ENCODE peak calls at places on chromosomes 2 and 18, in five cellular contexts. E is body of pancreas, D is H9, T is GM06990, K is GM13977. N is an unnamed sample.

GRCh38 chr18:63974991-63975390 is 5.1 kb downstream of the SERPINB8 start:
- DNase-seq in E (no peak), D (no peak), T (no peak), K (no peak), N (no peak)

GRCh38 chr2:241598487-241598886 is 38.5 kb downstream of the THAP4 start:
- DNase-seq in E (peak), D (no peak), T (no peak), K (no peak), N (no peak)

GRCh38 chr2:158724803-158725271 is 70.3 kb upstream of the DAPL1 start:
- DNase-seq in E (peak), D (no peak), T (no peak), K (no peak), N (no peak)

GRCh38 chr2:126787278-126787677 is 111.4 kb upstream of the TEX51 start:
- DNase-seq in E (no peak), D (no peak), T (no peak), K (no peak), N (no peak)

GRCh38 chr2:43082111-43082877 is 144.1 kb downstream of the ZFP36L2 start:
- DNase-seq in E (no peak), D (no peak), T (no peak), K (no peak), N (no peak)

GRCh38 chr2:15748736-15749323 is 157.2 kb downstream of the DDX1 start:
- DNase-seq in E (peak), D (peak), T (no peak), K (peak), N (peak)

GRCh38 chr2:144099746-144100438 is 420.0 kb downstream of the ZEB2 start:
- DNase-seq in E (no peak), D (no peak), T (no peak), K (no peak), N (peak)

GRCh38 chr2:84963692-84964405 is 7.1 kb upstream of the KCMF1 start:
- DNase-seq in E (peak), D (no peak), T (no peak), K (no peak), N (no peak)

GRCh38 chr2:66573412-66573811 is 138.5 kb downstream of the MEIS1 start:
- DNase-seq in E (peak), D (peak), T (no peak), K (no peak), N (no peak)

GRCh38 chr2:235860846-235861245 is 307.3 kb downstream of the GBX2 start:
- DNase-seq in E (no peak), D (no peak), T (no peak), K (no peak), N (no peak)

GRCh38 chr18:35378206-35378795 is 1.2 kb upstream of the ZNF396 start:
- DNase-seq in E (no peak), D (no peak), T (no peak), K (no peak), N (no peak)

GRCh38 chr18:21183670-21184069 is 58.4 kb upstream of the GREB1L start:
- DNase-seq in E (no peak), D (no peak), T (no peak), K (no peak), N (no peak)

GRCh38 chr2:106127282-106127771 is 66.8 kb downstream of the UXS1 start:
- DNase-seq in E (no peak), D (no peak), T (no peak), K (no peak), N (no peak)

GRCh38 chr2:129930451-129930850 is 49.0 kb upstream of the RAB6C start:
- DNase-seq in E (no peak), D (no peak), T (no peak), K (no peak), N (no peak)

GRCh38 chr18:57959278-57959677 is 84.7 kb upstream of the NEDD4L start:
- DNase-seq in E (peak), D (peak), T (no peak), K (peak), N (peak)

GRCh38 chr18:59140287-59140885 is 702 bp downstream of the SEC11C start:
- DNase-seq in E (peak), D (peak), T (no peak), K (no peak), N (no peak)

GRCh38 chr2:105646423-105647076 is 98.2 kb upstream of the NCK2 start:
- DNase-seq in E (peak), D (no peak), T (no peak), K (no peak), N (no peak)

GRCh38 chr2:112679484-112679883 is 33.7 kb downstream of the SLC20A1 start:
- DNase-seq in E (no peak), D (no peak), T (no peak), K (no peak), N (no peak)

GRCh38 chr2:121529439-121530209 is 1.1 kb upstream of the RNU4ATAC start:
- DNase-seq in E (peak), D (peak), T (no peak), K (peak), N (peak)

GRCh38 chr2:216553841-216554240 is 55.2 kb downstream of the RPL37A start:
- DNase-seq in E (no peak), D (no peak), T (no peak), K (no peak), N (no peak)

GRCh38 chr2:184114439-184114838 is 483.9 kb upstream of the ZNF804A start:
- DNase-seq in E (no peak), D (no peak), T (no peak), K (no peak), N (no peak)

GRCh38 chr2:17271401-17271800 is 246.8 kb downstream of the RAD51AP2 start:
- DNase-seq in E (no peak), D (no peak), T (no peak), K (no peak), N (no peak)

GRCh38 chr2:128781888-128782385 is 463.3 kb upstream of the HS6ST1 start:
- DNase-seq in E (no peak), D (peak), T (no peak), K (no peak), N (no peak)

GRCh38 chr2:204180671-204181070 is 244.1 kb downstream of the ICOS start:
- DNase-seq in E (no peak), D (no peak), T (no peak), K (no peak), N (no peak)

GRCh38 chr2:120587326-120587996 is 148.2 kb upstream of the GLI2 start:
- DNase-seq in E (no peak), D (peak), T (no peak), K (no peak), N (no peak)

GRCh38 chr2:150570712-150571111 is 83.2 kb upstream of the RND3 start:
- DNase-seq in E (no peak), D (no peak), T (no peak), K (no peak), N (no peak)

GRCh38 chr2:220165401-220165800 is 538.0 kb downstream of the SLC4A3 start:
- DNase-seq in E (peak), D (peak), T (no peak), K (no peak), N (no peak)

GRCh38 chr2:66301073-66301766 is 133.7 kb upstream of the MEIS1 start:
- DNase-seq in E (no peak), D (no peak), T (no peak), K (no peak), N (no peak)

GRCh38 chr2:60337142-60337497 is 216.3 kb downstream of the BCL11A start:
- DNase-seq in E (peak), D (peak), T (no peak), K (no peak), N (no peak)

GRCh38 chr2:202032841-202033316 is 776 bp upstream of the FZD7 start:
- DNase-seq in E (peak), D (peak), T (no peak), K (peak), N (peak)

GRCh38 chr18:8480506-8481328 is 128.5 kb upstream of the RAB12 start:
- DNase-seq in E (peak), D (peak), T (no peak), K (no peak), N (no peak)

GRCh38 chr2:195613922-195614321 is 43.1 kb upstream of the SLC39A10 start:
- DNase-seq in E (no peak), D (no peak), T (no peak), K (no peak), N (no peak)

GRCh38 chr2:82259551-82259950 is 1955.0 kb upstream of the LRRTM1 start:
- DNase-seq in E (no peak), D (no peak), T (no peak), K (no peak), N (no peak)

GRCh38 chr2:11692966-11693521 is 23.0 kb upstream of the NTSR2 start:
- DNase-seq in E (peak), D (peak), T (no peak), K (peak), N (peak)

GRCh38 chr18:46481048-46481846 is 175.8 kb downstream of the LOXHD1 start:
- DNase-seq in E (peak), D (peak), T (no peak), K (peak), N (peak)

GRCh38 chr2:96764253-96764637 is 3.5 kb downstream of the CNNM4 start:
- DNase-seq in E (peak), D (no peak), T (no peak), K (no peak), N (no peak)

GRCh38 chr2:42973771-42974170 is 181.4 kb upstream of the HAAO start:
- DNase-seq in E (no peak), D (no peak), T (no peak), K (no peak), N (no peak)

GRCh38 chr2:25822190-25823117 is 55.8 kb downstream of the ASXL2 start:
- DNase-seq in E (peak), D (peak), T (peak), K (peak), N (peak)

GRCh38 chr18:21599585-21600525 is 649 bp downstream of the ESCO1 start:
- DNase-seq in E (peak), D (peak), T (peak), K (peak), N (peak)

DNA sequence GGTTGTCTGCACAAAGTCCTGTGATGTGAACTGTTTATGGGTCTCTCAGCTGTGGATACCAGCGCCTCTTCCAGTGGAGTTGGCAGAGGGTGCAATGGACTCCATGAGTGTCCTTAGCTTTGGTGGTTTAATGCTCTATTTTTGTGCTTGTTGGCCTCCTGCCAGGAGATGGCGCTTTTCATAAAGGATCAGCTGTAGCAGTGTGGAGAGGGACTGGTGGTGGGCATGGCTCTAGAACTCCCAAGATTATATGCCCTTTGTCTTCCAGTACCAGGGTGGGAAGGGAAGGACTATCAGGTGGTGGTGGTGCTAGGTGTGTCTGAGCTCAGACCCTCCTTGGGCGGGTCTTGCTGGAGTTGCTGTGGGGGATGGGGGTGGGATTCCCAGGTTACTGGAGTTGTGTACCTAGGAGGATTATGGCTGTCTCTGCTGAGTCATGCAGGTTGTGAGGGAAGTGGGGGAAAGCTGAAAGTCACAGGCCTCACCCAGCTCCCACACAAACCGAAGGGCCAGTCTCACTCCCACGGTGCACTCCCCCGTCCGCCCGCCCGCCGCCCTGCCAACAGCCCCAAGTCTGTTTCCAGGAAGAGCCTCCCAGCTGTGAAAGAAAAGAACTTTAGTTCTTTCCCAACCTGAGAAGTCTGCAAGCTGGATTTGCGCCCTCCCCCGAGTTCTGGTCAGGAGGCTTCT is 108.1 kb downstream of the MARCO start:
- DNase-seq in E (no peak), D (peak), T (no peak), K (no peak), N (no peak)
- TF ChIP-seq CTCF in E (no peak), D (peak), T (peak), K (peak), N (no peak)

DNA sequence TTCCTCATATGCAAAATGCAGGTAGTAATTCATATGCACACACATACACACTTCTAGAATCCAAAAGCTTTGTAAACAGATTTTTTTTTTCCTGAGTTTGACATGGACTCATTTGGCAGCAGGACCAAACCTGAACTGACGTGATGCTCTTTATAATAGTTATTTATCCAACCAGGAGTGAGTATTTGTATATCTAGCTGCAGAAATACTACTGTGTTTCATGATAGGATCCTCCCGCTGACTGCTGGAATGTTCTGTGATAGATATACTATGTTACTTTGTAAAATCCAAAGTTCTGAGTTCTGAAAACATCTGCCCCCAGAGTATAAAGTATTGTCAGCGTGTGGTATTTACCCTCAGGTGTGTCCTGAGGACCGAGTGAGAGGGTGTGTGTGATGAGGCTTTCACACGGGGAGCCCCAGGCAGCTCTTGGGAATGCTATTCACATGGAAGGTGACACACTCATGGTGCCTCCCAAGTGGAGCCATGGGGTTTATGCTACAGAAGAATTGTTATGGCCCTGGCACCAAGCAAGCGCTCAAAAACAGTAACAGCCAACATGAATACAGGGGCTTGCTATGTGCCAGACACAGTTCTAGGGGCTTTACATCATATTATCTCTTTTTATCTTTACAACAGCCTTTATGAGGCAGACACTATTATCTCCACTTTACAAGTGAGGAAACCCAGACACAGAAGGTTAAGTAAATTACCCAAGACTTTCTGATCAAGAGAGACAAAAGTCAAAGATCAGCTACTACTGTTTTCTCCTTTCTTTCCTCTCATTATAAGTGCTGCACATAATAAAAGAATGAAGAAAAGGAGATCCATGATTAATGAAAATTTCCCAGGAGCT is 16.7 kb upstream of the TXNDC2 start:
- DNase-seq in E (no peak), D (no peak), T (no peak), K (no peak), N (no peak)
- TF ChIP-seq CTCF in E (no peak), D (no peak), T (no peak), K (no peak), N (no peak)

GRCh38 chr18:52339891-52340371 is at the start of gene DCC:
- DNase-seq in E (peak), D (peak), T (peak), K (peak), N (no peak)

GRCh38 chr18:52343731-52344340 is 3.8 kb downstream of the DCC start:
- DNase-seq in E (no peak), D (no peak), T (no peak), K (no peak), N (no peak)

GRCh38 chr18:52343138-52343537 is 3.1 kb downstream of the DCC start:
- DNase-seq in E (no peak), D (no peak), T (no peak), K (peak), N (no peak)

GRCh38 chr18:52340466-52341378 is 725 bp downstream of the DCC start:
- DNase-seq in E (no peak), D (no peak), T (no peak), K (no peak), N (no peak)

GRCh38 chr18:52341617-52342381 is 1.8 kb downstream of the DCC start:
- DNase-seq in E (no peak), D (peak), T (peak), K (no peak), N (no peak)
- TF ChIP-seq CTCF in E (no peak), D (no peak), T (no peak), K (no peak), N (no peak)

GRCh38 chr2:170394988-170395387 is 217.0 kb downstream of the MYO3B start:
- DNase-seq in E (no peak), D (no peak), T (no peak), K (no peak), N (no peak)
- TF ChIP-seq CTCF in E (no peak), D (peak), T (peak), K (no peak), N (no peak)

DNA sequence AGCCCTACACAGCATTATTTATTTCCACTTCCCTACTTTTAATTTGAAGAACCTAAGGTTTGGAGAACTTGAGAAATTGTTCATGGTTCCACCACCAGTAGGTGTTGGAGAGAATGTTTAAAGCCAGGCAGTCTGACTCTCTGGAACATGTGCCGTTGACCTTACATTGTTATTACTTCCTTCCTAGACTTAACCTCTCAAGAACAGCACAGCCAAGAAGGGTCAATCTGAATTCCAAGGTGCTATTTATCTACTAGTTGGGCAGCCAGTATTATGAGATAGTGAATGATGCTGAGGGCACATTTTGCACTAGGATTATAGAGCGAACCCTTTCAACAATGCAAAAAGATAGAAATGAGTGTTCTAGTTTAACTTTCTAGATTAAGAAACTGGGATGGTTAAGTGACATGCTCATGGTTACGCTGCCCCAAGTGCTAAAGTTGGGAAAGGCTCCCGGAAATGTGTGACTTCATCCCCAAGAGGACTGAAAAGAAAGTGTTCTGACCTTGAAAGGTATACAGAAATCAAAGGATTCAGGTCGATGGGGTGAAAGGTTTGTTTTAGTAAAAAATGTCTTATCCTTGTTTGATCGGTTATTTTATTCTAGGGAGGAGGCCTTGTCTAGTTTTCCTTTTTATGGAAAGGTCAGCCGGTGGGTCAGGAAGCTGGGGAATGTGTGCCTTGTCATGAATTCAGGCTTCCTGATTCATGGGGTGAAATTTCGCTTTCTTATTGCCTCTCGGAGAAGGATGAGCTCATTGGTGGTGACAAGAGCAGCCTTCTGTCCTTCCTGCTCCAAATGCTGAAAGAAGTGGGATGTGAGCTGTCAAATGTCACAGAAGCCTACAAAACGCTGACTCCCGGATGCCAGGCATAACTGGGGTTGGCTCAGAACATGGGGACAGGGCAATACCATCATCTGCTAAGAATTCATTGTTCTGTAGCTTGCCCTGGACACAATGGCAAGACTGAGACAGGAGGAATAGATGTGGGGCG is 55.5 kb upstream of the FAM136A start:
- DNase-seq in E (no peak), D (no peak), T (no peak), K (no peak), N (no peak)
- TF ChIP-seq CTCF in E (no peak), D (peak), T (no peak), K (no peak), N (no peak)

GRCh38 chr2:217880490-217880889 is 122.3 kb downstream of the TNS1 start:
- DNase-seq in E (no peak), D (no peak), T (no peak), K (no peak), N (no peak)

GRCh38 chr2:217876253-217876570 is 126.6 kb downstream of the TNS1 start:
- DNase-seq in E (no peak), D (no peak), T (no peak), K (no peak), N (no peak)

GRCh38 chr2:217877866-217878265 is 124.9 kb downstream of the TNS1 start:
- DNase-seq in E (no peak), D (no peak), T (no peak), K (no peak), N (no peak)

GRCh38 chr2:217880891-217881290 is 121.9 kb downstream of the TNS1 start:
- DNase-seq in E (no peak), D (no peak), T (no peak), K (no peak), N (no peak)

DNA sequence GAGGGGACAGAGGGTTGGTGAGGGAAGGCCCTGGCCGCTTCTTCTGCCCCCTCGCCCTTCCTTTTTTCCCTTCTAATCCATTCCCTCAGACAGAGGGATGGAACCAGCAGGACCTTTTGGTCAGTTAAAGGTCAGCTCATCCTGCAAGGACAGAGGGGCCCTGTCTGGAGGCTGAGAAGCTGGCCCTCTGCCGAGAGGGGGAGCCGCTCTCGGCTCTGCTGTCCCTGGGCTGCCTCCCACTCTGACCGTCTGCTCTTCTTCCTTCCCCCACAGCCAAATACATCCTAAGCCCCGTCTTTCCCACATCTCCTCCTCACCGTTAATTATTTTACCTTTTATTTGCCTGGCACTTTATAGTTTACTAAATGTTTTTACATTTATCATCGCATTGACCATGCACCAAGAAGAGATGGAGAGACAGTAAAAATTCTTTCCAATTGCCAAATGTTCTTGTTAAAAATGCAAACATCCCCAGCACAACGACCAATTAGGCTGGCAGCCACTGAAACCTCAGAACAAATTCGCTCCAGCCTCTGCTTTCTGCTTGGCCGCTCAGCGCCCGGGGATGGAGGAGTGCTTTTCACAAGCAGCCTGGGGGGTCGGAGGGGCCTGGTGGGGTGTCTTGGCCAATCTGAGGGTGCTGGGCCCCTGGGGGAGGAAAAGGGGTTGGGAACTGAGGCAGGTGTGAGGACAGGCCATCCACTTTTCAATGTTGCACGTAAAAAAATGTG is 123.8 kb downstream of the TNS1 start:
- DNase-seq in E (no peak), D (peak), T (no peak), K (no peak), N (no peak)
- TF ChIP-seq CTCF in E (no peak), D (peak), T (no peak), K (no peak), N (no peak)

N was measured in GM13976.